ENCODE peak calls at places on chromosomes 11 and 22, in nine cellular contexts. J, Q, A, V, X, I, C, N and Z are unnamed samples.

GRCh38 chr22:46934172-46934745 is 171.8 kb downstream of the TBC1D22A start:
- DNase-seq in X (no peak), V (no peak), A (no peak), N (no peak), Q (no peak), C (no peak), J (no peak), I (no peak), Z (no peak)

GRCh38 chr11:115297330-115297729 is 206.9 kb downstream of the CADM1 start:
- DNase-seq in X (no peak), N (no peak), J (no peak), I (no peak), A (no peak), Q (no peak), C (no peak), V (no peak), Z (no peak)

GRCh38 chr11:78476066-78476465 is 58.4 kb upstream of the GAB2 start:
- DNase-seq in Q (no peak), X (no peak), V (no peak), I (no peak), A (no peak), C (no peak), J (no peak), N (peak; percentile 23), Z (no peak)

GRCh38 chr22:39624501-39624821 is 53.9 kb downstream of the CACNA1I start:
- DNase-seq in A (no peak), C (no peak), X (no peak), J (no peak), N (no peak), Q (no peak), I (no peak), V (no peak), Z (no peak)

GRCh38 chr11:115695677-115696451 is 191.6 kb upstream of the CADM1 start:
- DNase-seq in N (no peak), X (no peak), C (no peak), V (no peak), Q (no peak), A (no peak), J (no peak), I (no peak), Z (no peak)

GRCh38 chr11:61613711-61614254 is 32.9 kb upstream of the SYT7 start:
- DNase-seq in V (no peak), J (no peak), C (no peak), N (no peak), A (no peak), X (no peak), Q (no peak), I (no peak), Z (no peak)

GRCh38 chr11:65560555-65561418 is 2.6 kb upstream of the LTBP3 start:
- DNase-seq in J (no peak), N (no peak), X (peak; percentile 61), C (no peak), I (no peak), A (no peak), V (peak; percentile 63), Q (peak; percentile 80), Z (no peak)

GRCh38 chr11:70758206-70758605 is 359.9 kb downstream of the CTTN start:
- DNase-seq in Q (no peak), I (no peak), C (no peak), X (no peak), A (no peak), N (no peak), V (no peak), J (no peak), Z (no peak)

GRCh38 chr22:41822289-41823057 is 10.4 kb upstream of the SREBF2 start:
- DNase-seq in I (no peak), J (peak; percentile 84), V (no peak), C (peak; percentile 73), X (no peak), Q (peak; percentile 76), N (peak; percentile 64), A (no peak), Z (no peak)

GRCh38 chr11:17238377-17238776 is 30.6 kb upstream of the PIK3C2A start:
- DNase-seq in V (no peak), N (no peak), X (no peak), I (no peak), C (no peak), Q (no peak), A (no peak), J (no peak), Z (no peak)

GRCh38 chr11:17473071-17473744 is 3.4 kb downstream of the ABCC8 start:
- DNase-seq in V (no peak), A (peak; percentile 41), X (no peak), C (no peak), N (no peak), J (no peak), Q (no peak), I (no peak), Z (no peak)

GRCh38 chr11:64893194-64894069 is 15.0 kb upstream of the EHD1 start:
- DNase-seq in N (no peak), I (no peak), X (no peak), J (no peak), A (no peak), Q (no peak), V (no peak), C (no peak), Z (no peak)

GRCh38 chr22:23245045-23245798 is 64.9 kb downstream of the BCR start:
- DNase-seq in J (no peak), N (peak; percentile 24), C (no peak), V (no peak), A (no peak), X (no peak), I (no peak), Q (peak; percentile 66), Z (no peak)

GRCh38 chr11:20005747-20006146 is 154.5 kb downstream of the DBX1 start:
- DNase-seq in A (no peak), N (no peak), X (no peak), J (no peak), V (no peak), I (no peak), C (no peak), Q (no peak), Z (no peak)

GRCh38 chr22:50396751-50397370 is 53.7 kb downstream of the PPP6R2 start:
- DNase-seq in I (no peak), V (no peak), N (no peak), Q (no peak), X (no peak), C (no peak), A (no peak), J (no peak), Z (no peak)